ENCODE peak calls at places on chromosomes 3 and 15, in six cellular contexts. N is K562, W is GM12878, J is GM12891, P is H1, V is HepG2. T is an unnamed sample.

GRCh38 chr3:66400381-66401156 is 100.3 kb downstream of the LRIG1 start:
- DNase-seq in W (no peak), J (no peak), N (no peak), P (no peak), V (no peak), T (no peak)

GRCh38 chr3:174089592-174089991 is 692.0 kb downstream of the NLGN1 start:
- DNase-seq in N (no peak), P (no peak), J (no peak), W (no peak), V (no peak), T (no peak)

GRCh38 chr3:98039322-98040024 is 4.4 kb upstream of the GABRR3 start:
- DNase-seq in V (peak), J (peak), W (peak), N (peak), P (peak), T (no peak)

GRCh38 chr15:36798789-36799188 is 219.4 kb downstream of the CDIN1 start:
- DNase-seq in W (no peak), V (no peak), P (no peak), J (no peak), N (no peak), T (no peak)

GRCh38 chr3:61649381-61650170 is 88.2 kb downstream of the PTPRG start:
- DNase-seq in V (no peak), J (no peak), W (no peak), P (no peak), N (no peak), T (no peak)

GRCh38 chr3:157785071-157785826 is 282.0 kb upstream of the VEPH1 start:
- DNase-seq in J (no peak), N (peak), W (no peak), V (peak), P (no peak), T (no peak)

GRCh38 chr3:122052968-122053367 is 2.2 kb upstream of the CD86 start:
- DNase-seq in P (no peak), J (no peak), W (no peak), V (no peak), N (no peak), T (no peak)

GRCh38 chr3:163481738-163482137 is 1596.6 kb downstream of the SI start:
- DNase-seq in N (no peak), J (no peak), V (no peak), W (no peak), P (no peak), T (no peak)

GRCh38 chr3:21835266-21835665 is 84.3 kb upstream of the ZNF385D start:
- DNase-seq in J (no peak), N (no peak), W (no peak), V (no peak), P (no peak), T (no peak)

GRCh38 chr3:163056874-163057497 is 1560.4 kb downstream of the OTOL1 start:
- DNase-seq in W (no peak), J (peak), V (peak), N (peak), P (peak), T (no peak)

GRCh38 chr15:68271854-68272471 is 5.6 kb upstream of the FEM1B start:
- DNase-seq in V (peak), J (no peak), P (no peak), W (no peak), N (no peak), T (no peak)

GRCh38 chr3:77407454-77407853 is 367.6 kb downstream of the ROBO2 start:
- DNase-seq in P (no peak), N (no peak), J (no peak), V (no peak), W (no peak), T (no peak)

GRCh38 chr15:58574612-58575011 is 142.8 kb downstream of the LIPC start:
- DNase-seq in N (no peak), P (no peak), V (peak), J (no peak), W (no peak), T (no peak)

GRCh38 chr3:127238602-127239001 is 45.7 kb downstream of the PRR23E start:
- DNase-seq in J (no peak), P (no peak), N (no peak), V (no peak), W (no peak), T (no peak)

GRCh38 chr3:57007513-57008415 is 52.7 kb upstream of the SPATA12 start:
- DNase-seq in N (peak), J (no peak), P (no peak), W (no peak), V (no peak), T (no peak)

GRCh38 chr3:111695584-111696213 is 100.6 kb upstream of the ZBED2 start:
- DNase-seq in N (no peak), W (no peak), P (no peak), J (no peak), V (peak), T (no peak)

GRCh38 chr15:43868412-43868811 is 41.6 kb downstream of the WDR76 start:
- DNase-seq in V (no peak), P (no peak), N (no peak), W (no peak), J (no peak), T (no peak)

GRCh38 chr3:188978772-188979171 is 193.0 kb upstream of the TPRG1 start:
- DNase-seq in W (no peak), P (no peak), N (no peak), V (peak), J (no peak), T (no peak)

GRCh38 chr15:69946870-69947269 is 150.8 kb downstream of the TLE3 start:
- DNase-seq in V (no peak), P (no peak), W (no peak), N (no peak), J (no peak), T (no peak)

GRCh38 chr15:51623386-51623938 is 891 bp upstream of the DMXL2 start:
- DNase-seq in N (peak), W (no peak), J (no peak), P (no peak), V (no peak), T (no peak)

GRCh38 chr15:78969687-78970349 is 25.0 kb upstream of the CTSH start:
- DNase-seq in W (no peak), N (no peak), P (no peak), J (no peak), V (no peak), T (no peak)

GRCh38 chr15:25790003-25790660 is 73.0 kb downstream of the ATP10A start:
- DNase-seq in W (no peak), V (no peak), J (no peak), N (no peak), P (no peak), T (no peak)

GRCh38 chr15:90955911-90956310 is 1.2 kb downstream of the RCCD1 start:
- DNase-seq in V (peak), J (no peak), N (peak), W (no peak), P (no peak), T (no peak)

GRCh38 chr15:39665629-39666245 is 84.9 kb downstream of the THBS1 start:
- DNase-seq in N (no peak), P (no peak), V (no peak), J (no peak), W (no peak), T (no peak)

GRCh38 chr3:56975562-56975961 is 84.9 kb upstream of the SPATA12 start:
- DNase-seq in W (no peak), V (no peak), N (no peak), J (no peak), P (no peak), T (no peak)

GRCh38 chr15:28191832-28192231 is 92.7 kb upstream of the OCA2 start:
- DNase-seq in N (no peak), P (no peak), V (no peak), J (no peak), W (no peak), T (no peak)

GRCh38 chr3:165195628-165196576 is at the start of gene SLITRK3:
- DNase-seq in V (no peak), W (no peak), N (no peak), P (peak), J (no peak), T (no peak)

GRCh38 chr15:100920516-100921135 is 1.5 kb downstream of the LRRK1 start:
- DNase-seq in W (no peak), P (no peak), J (no peak), V (no peak), N (no peak), T (no peak)

GRCh38 chr15:75763137-75763611 is 50.5 kb upstream of the CSPG4 start:
- DNase-seq in W (no peak), N (no peak), P (no peak), V (no peak), J (no peak), T (no peak)

GRCh38 chr15:23013681-23014080 is 25.7 kb downstream of the TUBGCP5 start:
- DNase-seq in W (no peak), N (no peak), J (no peak), P (no peak), V (no peak), T (no peak)

GRCh38 chr3:172515130-172515918 is 7.9 kb downstream of the TNFSF10 start:
- DNase-seq in J (no peak), W (no peak), N (no peak), P (no peak), V (no peak), T (no peak)

GRCh38 chr3:76505202-76505875 is 534.6 kb upstream of the ROBO2 start:
- DNase-seq in J (no peak), W (no peak), P (no peak), V (no peak), N (no peak), T (no peak)

GRCh38 chr3:132605374-132605792 is 8.3 kb downstream of the ACKR4 start:
- DNase-seq in J (no peak), W (no peak), P (no peak), V (no peak), N (no peak), T (no peak)

GRCh38 chr3:149958171-149958796 is 12.4 kb downstream of the PFN2 start:
- DNase-seq in P (no peak), J (no peak), W (no peak), N (no peak), V (no peak), T (no peak)

GRCh38 chr3:149954812-149955211 is 15.9 kb downstream of the PFN2 start:
- DNase-seq in N (no peak), W (no peak), J (no peak), P (no peak), V (no peak), T (no peak)

GRCh38 chr3:149955449-149955848 is 15.2 kb downstream of the PFN2 start:
- DNase-seq in J (no peak), V (no peak), N (no peak), P (no peak), W (no peak), T (no peak)

GRCh38 chr3:149959443-149959842 is 11.3 kb downstream of the PFN2 start:
- DNase-seq in J (no peak), N (no peak), W (no peak), V (no peak), P (no peak), T (no peak)

DNA sequence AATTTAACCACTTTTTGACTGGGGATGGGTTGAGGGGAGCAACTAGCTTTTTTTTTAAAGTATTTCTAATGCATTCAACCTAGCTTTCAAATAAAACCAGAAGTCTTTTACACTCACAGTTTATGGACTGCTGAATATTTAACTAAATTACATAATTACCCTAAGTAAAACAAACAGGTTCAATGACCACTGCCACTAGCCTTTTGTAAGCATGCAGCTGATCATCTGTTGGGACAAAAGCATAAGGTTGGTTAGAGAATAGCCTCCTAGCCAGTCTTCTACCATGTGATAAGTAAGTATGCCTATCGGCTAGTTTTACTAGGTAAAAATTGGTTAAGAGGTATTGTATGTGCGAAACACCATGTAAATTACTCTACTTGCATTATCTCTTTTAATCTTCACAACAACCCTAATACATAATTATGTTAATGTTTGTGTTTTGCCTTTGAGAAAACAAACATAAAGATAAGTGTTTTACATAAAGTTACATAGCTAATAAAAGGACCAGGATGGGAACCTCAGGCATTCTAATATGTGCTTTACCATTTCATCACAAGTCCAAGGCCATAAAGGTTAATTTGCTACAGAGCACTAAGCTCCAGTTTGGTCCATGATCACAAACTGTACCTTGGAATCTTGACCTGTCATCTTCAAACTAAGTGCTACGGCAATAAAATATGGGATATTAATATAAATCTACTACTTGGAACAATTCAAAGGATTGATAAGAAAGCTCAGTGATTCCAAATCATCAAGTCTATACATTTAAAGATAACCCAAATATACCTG is 13.1 kb downstream of the PFN2 start:
- DNase-seq in V (no peak), J (no peak), N (no peak), W (no peak), P (no peak), T (no peak)
- TF ChIP-seq TAF1 in V (no peak), J (no peak), N (no peak), W (no peak), P (no peak), T (no peak)

DNA sequence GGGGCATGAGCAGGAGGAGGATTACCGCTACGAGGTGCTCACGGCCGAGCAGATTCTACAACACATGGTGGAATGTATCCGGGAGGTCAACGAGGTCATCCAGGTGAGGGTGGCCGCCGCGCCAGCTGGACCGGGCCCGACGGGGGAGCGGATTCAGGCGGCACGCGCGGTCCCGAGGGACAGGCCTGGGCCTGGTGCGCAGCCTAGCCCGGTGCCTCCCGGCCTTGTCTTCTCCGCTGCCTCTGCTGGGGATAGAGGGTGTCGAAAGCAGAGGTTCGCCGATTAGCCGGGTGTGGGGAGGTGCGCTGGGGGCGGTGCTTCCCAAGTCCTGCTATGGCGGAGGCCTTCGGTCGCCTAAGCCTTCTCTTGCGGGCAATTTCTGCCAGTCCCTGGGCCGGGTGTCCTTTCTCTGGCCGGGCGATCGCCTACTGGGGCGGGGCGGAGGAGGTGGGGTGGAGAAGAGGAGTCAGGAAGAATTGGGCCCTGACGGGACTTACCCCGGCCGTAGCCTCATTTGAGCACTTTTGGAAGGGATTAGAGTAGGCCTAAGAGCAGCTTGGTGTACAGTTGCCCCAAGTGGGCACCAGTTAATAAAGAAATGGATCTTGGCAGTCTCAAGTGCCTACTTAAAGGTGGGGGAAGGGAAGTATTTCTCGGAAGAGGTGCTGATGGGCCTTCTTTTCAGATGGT is 927 bp downstream of the ARIH1 start:
- DNase-seq in J (peak), W (peak), P (peak), N (peak), V (peak), T (peak)
- TF ChIP-seq POLR2A in J (peak), W (peak), P (peak), N (peak), V (peak), T (peak)

DNA sequence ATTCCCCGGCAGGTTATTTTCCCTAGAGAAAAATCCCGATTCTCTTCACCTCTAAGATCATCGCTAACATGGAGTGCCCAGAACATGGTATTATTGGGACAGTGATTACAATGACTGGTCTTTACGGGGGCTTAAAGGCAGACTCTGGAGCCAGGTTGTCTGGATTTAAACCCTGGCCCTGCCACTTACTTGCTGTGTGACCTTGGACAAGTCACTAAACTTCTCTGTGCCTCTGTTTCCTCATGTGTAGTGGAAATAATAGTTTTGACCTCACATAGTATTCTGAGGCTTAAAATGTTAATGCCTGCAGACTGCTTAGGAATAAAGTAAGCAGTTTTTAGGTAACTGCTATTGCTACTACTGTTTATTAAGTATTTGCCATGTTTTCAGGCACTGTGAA is 4.4 kb downstream of the PLA2G4D start:
- DNase-seq in W (no peak), J (no peak), N (no peak), P (no peak), V (no peak), T (no peak)
- TF ChIP-seq POLR2AphosphoS5 in W (no peak), J (no peak), N (no peak), P (no peak), V (no peak), T (no peak)

GRCh38 chr3:125480656-125481374 is 39.2 kb downstream of the SNX4 start:
- DNase-seq in N (no peak), W (no peak), J (no peak), V (no peak), P (no peak), T (no peak)

GRCh38 chr3:125481786-125482185 is 38.2 kb downstream of the SNX4 start:
- DNase-seq in N (no peak), W (no peak), P (no peak), V (no peak), J (no peak), T (no peak)

GRCh38 chr3:125478321-125478720 is 41.7 kb downstream of the SNX4 start:
- DNase-seq in V (no peak), P (no peak), J (no peak), N (no peak), W (no peak), T (no peak)

GRCh38 chr3:125479091-125479490 is 40.9 kb downstream of the SNX4 start:
- DNase-seq in J (no peak), W (no peak), V (no peak), N (no peak), P (no peak), T (no peak)

DNA sequence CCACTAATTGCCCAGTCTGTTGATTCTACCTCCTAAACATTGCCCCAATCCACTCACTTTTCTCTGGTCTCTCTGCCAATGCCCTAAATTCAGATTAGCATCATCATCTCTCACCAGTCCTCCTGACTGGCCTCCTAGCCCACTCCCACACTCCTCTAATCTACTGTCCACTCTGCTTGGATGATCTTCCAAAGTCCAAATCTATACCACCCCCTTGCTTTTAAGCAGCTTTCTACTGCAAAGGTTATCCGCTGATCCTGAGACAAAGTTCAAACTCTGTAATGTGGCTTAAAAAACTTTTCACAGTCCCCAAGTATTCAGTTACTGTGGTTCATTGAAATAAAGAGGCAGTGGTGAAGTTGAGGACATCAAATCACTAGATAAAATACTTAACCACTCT is 37.6 kb downstream of the SNX4 start:
- DNase-seq in V (peak), W (no peak), N (no peak), J (no peak), P (no peak), T (no peak)
- TF ChIP-seq TAF1 in V (no peak), W (no peak), N (no peak), J (no peak), P (no peak), T (no peak)

GRCh38 chr3:38347421-38348200 is 1.0 kb downstream of the XYLB start:
- DNase-seq in N (no peak), J (no peak), P (no peak), W (no peak), V (peak), T (no peak)

GRCh38 chr3:38348903-38349302 is 2.3 kb downstream of the XYLB start:
- DNase-seq in P (peak), N (no peak), V (no peak), W (no peak), J (no peak), T (no peak)

GRCh38 chr3:38343797-38344594 is 2.6 kb upstream of the XYLB start:
- DNase-seq in W (no peak), V (no peak), P (no peak), N (no peak), J (no peak), T (no peak)

GRCh38 chr3:38345879-38346583 is 554 bp upstream of the XYLB start:
- DNase-seq in N (no peak), J (no peak), W (no peak), P (no peak), V (no peak), T (no peak)

DNA sequence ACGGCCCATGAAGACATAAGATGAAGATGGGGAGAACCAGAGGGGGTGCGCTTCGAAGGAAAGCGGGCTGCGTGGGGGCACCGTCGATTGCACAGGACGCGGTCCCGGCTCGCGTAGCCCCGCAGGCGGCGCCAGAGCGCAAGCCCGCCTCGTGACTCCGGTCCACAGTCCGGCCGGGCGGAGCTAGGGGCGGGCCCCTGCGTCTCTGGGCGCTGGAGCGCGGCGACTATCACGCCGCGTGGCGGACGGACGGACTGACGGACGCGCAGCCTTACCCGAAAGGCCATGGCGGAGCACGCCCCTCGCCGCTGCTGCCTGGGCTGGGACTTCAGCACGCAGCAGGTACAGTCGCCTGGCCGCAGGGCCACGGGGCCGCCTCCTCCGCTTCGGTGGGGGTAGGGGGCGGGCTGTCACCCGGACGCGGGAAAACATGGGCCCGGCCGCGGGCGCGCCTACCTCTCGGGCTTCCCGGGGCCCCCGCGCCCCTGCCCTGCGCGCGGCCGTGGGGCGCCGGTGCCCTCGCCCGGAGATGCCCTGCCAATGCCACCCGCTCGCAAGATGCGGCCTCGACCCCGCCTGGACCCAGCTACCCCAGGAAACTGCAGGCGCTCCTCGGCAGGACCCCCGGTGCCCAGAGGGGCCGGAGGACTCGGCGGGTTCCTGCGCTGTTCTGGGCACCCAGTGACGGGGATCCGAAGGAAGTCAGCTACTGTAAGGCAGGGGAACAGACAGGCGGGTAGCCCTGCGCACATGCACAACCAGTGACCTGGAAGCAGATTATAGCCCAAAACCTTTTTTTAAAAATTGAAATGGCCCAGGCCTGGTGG is at the start of gene XYLB:
- DNase-seq in J (peak), N (peak), P (peak), V (peak), W (peak), T (peak)
- TF ChIP-seq POLR2A in J (no peak), N (peak), P (no peak), V (peak), W (peak), T (peak)

GRCh38 chr15:83112959-83113299 is 5.5 kb downstream of the TM6SF1 start:
- DNase-seq in V (no peak), N (no peak), W (no peak), J (no peak), P (no peak), T (no peak)
- TF ChIP-seq POLR2AphosphoS5 in V (no peak), N (no peak), W (no peak), J (no peak), P (no peak), T (no peak)

T was measured in GM12892.